ENCODE peak calls at places on chromosomes 1 and 21, in four cellular contexts. M is A549, Y is neuronal stem cell, U is colonic mucosa. I is an unnamed sample. For H3K4me1, the result is how much of the 10 kb centered on the place peaks cover.

GRCh38 chr1:47679826-47680225 is 242.0 kb downstream of the FOXD2 start:
- DNase-seq in Y (no peak), M (no peak), U (peak), I (no peak)

GRCh38 chr1:158728510-158729225 is 8.1 kb upstream of the OR6K3 start:
- DNase-seq in M (no peak), U (no peak), Y (no peak), I (no peak)

GRCh38 chr1:198153804-198154203 is 3.0 kb upstream of the NEK7 start:
- DNase-seq in Y (no peak), U (no peak), M (no peak), I (no peak)

GRCh38 chr1:112522621-112523020 is 13.9 kb downstream of the WNT2B start:
- DNase-seq in Y (no peak), M (no peak), U (no peak), I (no peak)

GRCh38 chr1:240212552-240212951 is 120.9 kb downstream of the FMN2 start:
- DNase-seq in M (no peak), U (no peak), Y (no peak), I (no peak)

GRCh38 chr1:204104331-204105222 is 31.7 kb downstream of the SOX13 start:
- DNase-seq in U (peak), Y (no peak), M (peak), I (no peak)

GRCh38 chr1:151839457-151840409 is at the start of gene C2CD4D:
- DNase-seq in M (no peak), Y (peak), U (peak), I (no peak)

GRCh38 chr1:156836041-156836654 is 19.5 kb upstream of the SH2D2A start:
- DNase-seq in Y (no peak), M (no peak), U (no peak), I (no peak)

GRCh38 chr1:165574295-165574694 is 30.5 kb downstream of the LRRC52 start:
- DNase-seq in U (no peak), M (no peak), Y (no peak), I (no peak)

GRCh38 chr1:94757931-94758330 is 62.2 kb upstream of the SLC44A3 start:
- DNase-seq in U (no peak), Y (no peak), M (no peak), I (no peak)

GRCh38 chr1:31792541-31792940 is 23.3 kb downstream of the SPOCD1 start:
- DNase-seq in M (no peak), Y (no peak), U (no peak), I (no peak)

GRCh38 chr1:231177226-231177625 is 15.4 kb downstream of the TRIM67 start:
- DNase-seq in Y (no peak), U (no peak), M (no peak), I (no peak)

GRCh38 chr21:46002841-46003574 is 21.4 kb downstream of the COL6A1 start:
- DNase-seq in Y (no peak), U (peak), M (no peak), I (no peak)

GRCh38 chr1:31261916-31262315 is 22.2 kb upstream of the NKAIN1 start:
- DNase-seq in U (no peak), M (no peak), Y (no peak), I (no peak)

GRCh38 chr1:100530901-100531487 is 6.9 kb upstream of the GPR88 start:
- DNase-seq in U (no peak), Y (no peak), M (no peak), I (no peak)

GRCh38 chr21:14989359-14989758 is 75.4 kb downstream of the NRIP1 start:
- DNase-seq in U (no peak), M (no peak), Y (no peak), I (no peak)

GRCh38 chr1:17502326-17502778 is 37.1 kb upstream of the ARHGEF10L start:
- DNase-seq in U (peak), M (peak), Y (peak), I (peak)

GRCh38 chr1:215749423-215749822 is 182.3 kb downstream of the KCTD3 start:
- DNase-seq in U (no peak), M (no peak), Y (no peak), I (no peak)

GRCh38 chr21:42049578-42050430 is 21.3 kb upstream of the UMODL1 start:
- DNase-seq in Y (no peak), M (no peak), U (no peak), I (no peak)

GRCh38 chr1:160117300-160117699 is 1.7 kb downstream of the ATP1A2 start:
- DNase-seq in U (no peak), M (no peak), Y (no peak), I (no peak)
- H3K4me1 ChIP-seq in U (under half), M (under half), Y (under half), I (under half)

GRCh38 chr1:115194571-115194970 is 105.3 kb upstream of the TSPAN2 start:
- DNase-seq in M (no peak), Y (no peak), U (no peak), I (no peak)
- H3K4me1 ChIP-seq in M (under half), Y (under half), U (under half), I (under half)

DNA sequence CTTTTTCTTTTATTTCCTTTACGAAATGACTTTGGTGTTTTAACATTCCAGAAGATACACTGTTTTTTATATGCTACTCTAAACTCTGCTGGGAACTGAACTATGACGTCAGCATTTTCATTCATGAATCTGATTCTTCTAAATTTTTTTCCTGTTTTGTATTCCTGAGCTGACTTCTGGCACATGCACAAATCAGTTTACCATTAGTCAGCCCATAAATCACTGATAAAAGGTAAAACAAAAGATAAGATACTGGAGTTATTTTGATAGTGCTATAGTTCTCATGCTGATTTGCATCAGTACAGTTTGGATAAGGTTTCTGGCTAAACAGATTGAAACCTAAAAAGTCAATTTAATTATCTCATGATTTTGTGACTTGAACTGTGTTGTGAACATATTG is 10.4 kb downstream of the CAMTA1 start:
- DNase-seq in Y (no peak), M (peak), U (no peak), I (no peak)
- H3K4me1 ChIP-seq in Y (under half), M (half or more), U (under half), I (under half)

GRCh38 chr1:26854953-26855352 is 8.0 kb upstream of the SFN start:
- DNase-seq in U (peak), M (no peak), Y (no peak), I (no peak)
- H3K4me1 ChIP-seq in U (under half), M (under half), Y (under half), I (under half)

I was measured in HAP-1.